ENCODE peak calls at places on chromosomes 6 and 20, in seven cellular contexts. K is HCT116, G is HepG2, E is GM12878, I is NT2/D1, J is H1, M is K562. T is an unnamed sample.

GRCh38 chr20:23231561-23232218 is 118.9 kb upstream of the NXT1 start:
- DNase-seq in E (no peak), G (peak; percentile 45), K (no peak), J (no peak), I (no peak), M (no peak), T (no peak)

GRCh38 chr6:133983099-133983939 is 30.3 kb downstream of the TBPL1 start:
- DNase-seq in G (peak; percentile 28), E (no peak), I (no peak), K (no peak), M (no peak), J (no peak), T (no peak)

GRCh38 chr20:19317240-19318069 is 105.0 kb downstream of the SLC24A3 start:
- DNase-seq in E (no peak), M (no peak), K (no peak), I (no peak), G (no peak), J (no peak), T (no peak)

GRCh38 chr6:106163446-106163965 is 77.4 kb downstream of the PRDM1 start:
- DNase-seq in J (no peak), G (no peak), K (no peak), M (no peak), I (no peak), E (peak; percentile 69), T (no peak)

GRCh38 chr6:167475947-167476346 is 151.1 kb downstream of the TTLL2 start:
- DNase-seq in M (no peak), E (no peak), K (no peak), G (no peak), I (peak; percentile 33), J (peak; percentile 39), T (no peak)

GRCh38 chr6:19535351-19535750 is 301.8 kb upstream of the ID4 start:
- DNase-seq in G (no peak), E (no peak), K (no peak), I (no peak), J (no peak), M (no peak), T (no peak)

GRCh38 chr6:2729921-2730320 is 20.8 kb downstream of the MYLK4 start:
- DNase-seq in G (no peak), K (no peak), E (no peak), J (no peak), I (no peak), M (no peak), T (no peak)

GRCh38 chr6:42993445-42993844 is 9.1 kb downstream of the PPP2R5D start:
- DNase-seq in J (no peak), G (no peak), M (no peak), E (no peak), K (no peak), I (no peak), T (no peak)

GRCh38 chr6:16519265-16520242 is 241.7 kb downstream of the ATXN1 start:
- DNase-seq in M (no peak), E (no peak), J (no peak), K (no peak), I (no peak), G (peak; percentile 86), T (peak; percentile 11)

GRCh38 chr6:89117285-89118108 is at the start of gene SRSF12:
- DNase-seq in I (no peak), J (no peak), K (no peak), E (no peak), G (no peak), M (no peak), T (peak; percentile 98)

GRCh38 chr6:83215131-83216047 is 22.2 kb downstream of the RWDD2A start:
- DNase-seq in I (no peak), J (no peak), K (peak; percentile 38), M (peak; percentile 44), G (peak; percentile 66), E (peak; percentile 40), T (peak; percentile 51)

GRCh38 chr20:61185841-61186601 is 66.0 kb upstream of the CDH4 start:
- DNase-seq in I (no peak), M (no peak), K (no peak), E (no peak), G (no peak), J (no peak), T (no peak)

GRCh38 chr6:39791850-39792500 is at the start of gene DAAM2:
- DNase-seq in G (no peak), K (no peak), E (no peak), M (no peak), J (no peak), I (no peak), T (peak; percentile 81)

GRCh38 chr20:1622450-1622849 is 2.6 kb upstream of the SIRPB1 start:
- DNase-seq in J (no peak), K (no peak), G (peak; percentile 0), M (no peak), E (no peak), I (no peak), T (no peak)

GRCh38 chr6:137873273-137873762 is 6.3 kb downstream of the TNFAIP3 start:
- DNase-seq in G (peak; percentile 99), K (no peak), I (no peak), E (peak; percentile 95), M (no peak), J (no peak), T (no peak)

GRCh38 chr6:44504321-44504761 is 116.8 kb downstream of the CDC5L start:
- DNase-seq in K (no peak), M (no peak), I (no peak), G (no peak), J (no peak), E (no peak), T (no peak)

GRCh38 chr6:97632392-97632791 is 349.4 kb upstream of the MMS22L start:
- DNase-seq in K (no peak), I (no peak), E (no peak), G (no peak), M (no peak), J (no peak), T (no peak)

GRCh38 chr20:38962898-38963484 is 847 bp downstream of the DHX35 start:
- DNase-seq in I (no peak), E (no peak), G (no peak), K (no peak), J (no peak), M (no peak), T (no peak)

GRCh38 chr6:73746776-73747175 is 50.8 kb downstream of the CD109 start:
- DNase-seq in M (no peak), G (no peak), I (no peak), J (no peak), K (no peak), E (no peak), T (no peak)

GRCh38 chr6:101545171-101545570 is 151.7 kb downstream of the GRIK2 start:
- DNase-seq in I (no peak), M (no peak), E (no peak), J (no peak), G (no peak), K (no peak), T (no peak)

GRCh38 chr6:3328145-3328544 is 69.4 kb downstream of the PSMG4 start:
- DNase-seq in I (no peak), M (no peak), E (no peak), G (no peak), K (no peak), J (no peak), T (no peak)

GRCh38 chr20:49832632-49833327 is 20.2 kb downstream of the SLC9A8 start:
- DNase-seq in G (peak; percentile 70), I (no peak), J (no peak), M (no peak), K (no peak), E (no peak), T (no peak)

GRCh38 chr6:83062225-83062624 is 3.4 kb downstream of the UBE3D start:
- DNase-seq in G (no peak), K (no peak), M (no peak), I (no peak), E (no peak), J (no peak), T (no peak)

GRCh38 chr6:107045733-107046312 is 17.8 kb downstream of the MTRES1 start:
- DNase-seq in G (no peak), E (no peak), M (no peak), J (no peak), K (no peak), I (no peak), T (peak; percentile 29)

GRCh38 chr6:125780540-125781306 is 10.0 kb upstream of the NCOA7 start:
- DNase-seq in M (peak; percentile 55), K (peak; percentile 60), E (peak; percentile 81), I (no peak), J (no peak), G (peak; percentile 54), T (peak; percentile 60)

GRCh38 chr6:132209351-132209750 is 191.9 kb downstream of the MOXD1 start:
- DNase-seq in M (no peak), J (no peak), G (no peak), I (no peak), K (peak; percentile 54), E (no peak), T (no peak)

GRCh38 chr20:2146080-2146867 is 44.6 kb downstream of the STK35 start:
- DNase-seq in J (no peak), M (no peak), G (no peak), I (no peak), E (no peak), K (no peak), T (no peak)

GRCh38 chr6:30917487-30917886 is 3.4 kb downstream of the VARS2 start:
- DNase-seq in G (no peak), I (no peak), E (no peak), K (no peak), M (no peak), J (no peak), T (no peak)

GRCh38 chr6:157548635-157549467 is 167.9 kb downstream of the ZDHHC14 start:
- DNase-seq in E (no peak), I (no peak), J (no peak), K (no peak), G (no peak), M (no peak), T (no peak)

GRCh38 chr6:157645201-157645795 is 177.7 kb upstream of the SNX9 start:
- DNase-seq in I (no peak), E (no peak), J (no peak), K (no peak), M (no peak), G (no peak), T (no peak)

GRCh38 chr6:80553071-80553740 is 446.7 kb downstream of the BCKDHB start:
- DNase-seq in I (no peak), K (no peak), M (no peak), J (no peak), E (no peak), G (no peak), T (no peak)
- TF ChIP-seq YY1 in I (no peak), K (no peak), M (no peak), J (no peak), E (no peak), G (no peak), T (no peak)

GRCh38 chr6:71248306-71248705 is 40.3 kb upstream of the OGFRL1 start:
- DNase-seq in K (no peak), J (peak; percentile 7), I (peak; percentile 30), G (peak; percentile 4), E (peak; percentile 48), M (no peak), T (no peak)
- TF ChIP-seq YY1 in K (no peak), J (no peak), I (no peak), G (no peak), E (no peak), M (no peak), T (no peak)

GRCh38 chr6:159729598-159729997 is 2.3 kb downstream of the WTAP start:
- DNase-seq in M (no peak), G (no peak), E (peak; percentile 30), I (no peak), K (no peak), J (no peak), T (no peak)
- TF ChIP-seq YY1 in M (no peak), G (no peak), E (peak; percentile 13), I (no peak), K (no peak), J (no peak), T (no peak)

GRCh38 chr6:114301596-114302219 is 41.1 kb downstream of the HS3ST5 start:
- DNase-seq in M (no peak), I (no peak), E (no peak), K (no peak), J (no peak), G (peak; percentile 55), T (no peak)
- TF ChIP-seq YY1 in M (no peak), I (no peak), E (no peak), K (no peak), J (no peak), G (no peak), T (no peak)